ENCODE peak calls at places on chromosomes 2 and 18, in four cellular contexts. H, O, Z and G are unnamed samples.

GRCh38 chr2:14634885-14635871 is 2.7 kb downstream of the LRATD1 start:
- DNase-seq in Z (peak), O (peak), H (peak), G (peak)

GRCh38 chr2:43877782-43878464 is 39.2 kb downstream of the ABCG8 start:
- DNase-seq in Z (peak), O (peak), H (peak), G (no peak)

GRCh38 chr2:139374307-139374850 is 594.2 kb upstream of the NXPH2 start:
- DNase-seq in O (no peak), H (no peak), Z (no peak), G (no peak)

GRCh38 chr18:59022167-59022945 is 117.3 kb upstream of the SEC11C start:
- DNase-seq in Z (no peak), O (no peak), H (no peak), G (no peak)

GRCh38 chr2:36380624-36381481 is 25.3 kb downstream of the CRIM1 start:
- DNase-seq in H (no peak), O (peak), Z (peak), G (no peak)

GRCh38 chr2:170923799-170924198 is 5.3 kb upstream of the GORASP2 start:
- DNase-seq in Z (no peak), O (no peak), H (no peak), G (no peak)

GRCh38 chr18:12837747-12838146 is 46.3 kb downstream of the PTPN2 start:
- DNase-seq in H (no peak), Z (no peak), O (peak), G (no peak)

GRCh38 chr2:162257416-162257815 is 14.2 kb upstream of the FAP start:
- DNase-seq in Z (no peak), H (no peak), O (no peak), G (no peak)

GRCh38 chr2:236061899-236062298 is 106.3 kb downstream of the GBX2 start:
- DNase-seq in Z (no peak), O (no peak), H (no peak), G (no peak)

GRCh38 chr2:29705636-29706035 is 215.8 kb downstream of the ALK start:
- DNase-seq in H (no peak), O (no peak), Z (no peak), G (no peak)

GRCh38 chr2:20091305-20091991 is 40.0 kb upstream of the LAPTM4A start:
- DNase-seq in O (peak), H (no peak), Z (no peak), G (peak)

GRCh38 chr2:172552547-172553291 is 3.2 kb upstream of the PDK1 start:
- DNase-seq in O (peak), Z (no peak), H (no peak), G (no peak)

GRCh38 chr2:98736464-98736889 is 5.5 kb upstream of the MGAT4A start:
- DNase-seq in H (no peak), Z (no peak), O (peak), G (no peak)

GRCh38 chr2:213995400-213996105 is 415.3 kb upstream of the VWC2L start:
- DNase-seq in H (no peak), O (peak), Z (no peak), G (peak)

GRCh38 chr18:36953047-36953446 is 124.1 kb downstream of the KIAA1328 start:
- DNase-seq in O (no peak), H (no peak), Z (no peak), G (no peak)

GRCh38 chr2:220493871-220494525 is 866.6 kb downstream of the SLC4A3 start:
- DNase-seq in O (peak), H (no peak), Z (no peak), G (no peak)

GRCh38 chr2:96142217-96143113 is 2.8 kb downstream of the DUSP2 start:
- DNase-seq in Z (no peak), H (no peak), O (no peak), G (no peak)

GRCh38 chr2:20476481-20476880 is 29.6 kb downstream of the RHOB start:
- DNase-seq in H (no peak), Z (no peak), O (no peak), G (no peak)

GRCh38 chr18:55419939-55420664 is 167.9 kb downstream of the TCF4 start:
- DNase-seq in H (no peak), Z (no peak), O (no peak), G (no peak)

GRCh38 chr2:95387358-95387757 is 15.2 kb upstream of the FAHD2A start:
- DNase-seq in Z (no peak), O (no peak), H (no peak), G (no peak)

GRCh38 chr2:28054916-28055315 is 164.4 kb downstream of the BABAM2 start:
- DNase-seq in Z (no peak), H (no peak), O (no peak), G (no peak)

GRCh38 chr2:239153806-239154591 is 246.8 kb downstream of the HDAC4 start:
- DNase-seq in H (no peak), Z (no peak), O (no peak), G (no peak)

GRCh38 chr18:42706618-42707017 is 408.9 kb downstream of the RIT2 start:
- DNase-seq in H (no peak), Z (no peak), O (no peak), G (peak)

GRCh38 chr2:175889557-175890355 is 112.3 kb downstream of the LNPK start:
- DNase-seq in H (no peak), Z (no peak), O (no peak), G (no peak)

GRCh38 chr2:235945608-235946140 is 222.5 kb downstream of the GBX2 start:
- DNase-seq in O (no peak), H (no peak), Z (no peak), G (no peak)

GRCh38 chr2:29106980-29107388 is 8.2 kb upstream of the CLIP4 start:
- DNase-seq in O (peak), Z (no peak), H (no peak), G (no peak)

GRCh38 chr2:23028106-23028505 is 356.9 kb upstream of the KLHL29 start:
- DNase-seq in H (no peak), O (no peak), Z (no peak), G (no peak)

GRCh38 chr2:20198001-20198400 is 26.9 kb downstream of the SDC1 start:
- DNase-seq in Z (no peak), O (no peak), H (no peak), G (no peak)

GRCh38 chr2:128420131-128420530 is 101.5 kb upstream of the HS6ST1 start:
- DNase-seq in Z (no peak), O (no peak), H (peak), G (no peak)

GRCh38 chr2:47260971-47261370 is 105.9 kb upstream of the STPG4 start:
- DNase-seq in O (peak), Z (no peak), H (no peak), G (no peak)

GRCh38 chr2:105765415-105766299 is 20.9 kb downstream of the NCK2 start:
- DNase-seq in Z (no peak), O (no peak), H (no peak), G (peak)

GRCh38 chr2:178829299-178829698 is 22.1 kb upstream of the TTN start:
- DNase-seq in H (no peak), O (no peak), Z (no peak), G (no peak)

GRCh38 chr18:61975526-61976326 is 82.9 kb upstream of the RNF152 start:
- DNase-seq in H (no peak), O (no peak), Z (no peak), G (no peak)

GRCh38 chr2:236599059-236599458 is 29.4 kb downstream of the ACKR3 start:
- DNase-seq in O (no peak), H (no peak), Z (no peak), G (no peak)

GRCh38 chr2:31227711-31228125 is 6.2 kb upstream of the EHD3 start:
- DNase-seq in Z (no peak), O (peak), H (no peak), G (peak)

GRCh38 chr2:222264791-222265320 is 33.9 kb downstream of the PAX3 start:
- DNase-seq in Z (no peak), H (no peak), O (no peak), G (no peak)

GRCh38 chr2:36507408-36507812 is 90.6 kb downstream of the FEZ2 start:
- DNase-seq in Z (peak), O (peak), H (peak), G (no peak)

GRCh38 chr18:2979871-2980606 is 32.9 kb downstream of the LPIN2 start:
- DNase-seq in O (no peak), Z (no peak), H (no peak), G (no peak)

GRCh38 chr2:72497761-72498160 is 328.1 kb downstream of the EXOC6B start:
- DNase-seq in Z (no peak), H (no peak), O (no peak), G (no peak)